ENCODE peak calls at places on chromosomes 5 and 9, in four cellular contexts. S is right atrium auricular region; V is activated CD8-positive, alpha-beta T cell treated with anti-CD3 and anti-CD28 coated beads for 36 hours; Q is stimulated activated CD4-positive, alpha-beta T cell treated with anti-CD3 and anti-CD28 coated beads, Interleukin-2, amount 100 ng/mL, for 24 hours. O is an unnamed sample.

GRCh38 chr9:14554866-14555265 is 138.4 kb downstream of the ZDHHC21 start:
- DNase-seq in V (no peak), S (no peak), Q (no peak), O (no peak)

GRCh38 chr5:187617-188451 is 3.5 kb upstream of the LRRC14B start:
- DNase-seq in Q (no peak), S (no peak), V (no peak), O (no peak)

GRCh38 chr5:108763222-108763864 is 15.6 kb downstream of the FER start:
- DNase-seq in S (no peak), V (no peak), Q (no peak), O (no peak)

GRCh38 chr9:94912700-94913249 is 186.3 kb downstream of the AOPEP start:
- DNase-seq in S (peak), V (no peak), Q (no peak), O (no peak)

GRCh38 chr5:178330791-178331404 is 98.3 kb upstream of the PHYKPL start:
- DNase-seq in Q (no peak), V (peak), S (no peak), O (no peak)

GRCh38 chr9:69188975-69189374 is 14.9 kb downstream of the TJP2 start:
- DNase-seq in S (no peak), Q (no peak), V (no peak), O (no peak)

GRCh38 chr5:133932441-133933168 is 35.8 kb downstream of the C5orf15 start:
- DNase-seq in Q (no peak), V (no peak), S (no peak), O (no peak)

GRCh38 chr5:1103093-1103492 is 8.8 kb downstream of the SLC12A7 start:
- DNase-seq in Q (no peak), V (no peak), S (no peak), O (no peak)

GRCh38 chr9:129697111-129697955 is 31.9 kb downstream of the PRRX2 start:
- DNase-seq in V (peak), Q (peak), S (peak), O (peak)

GRCh38 chr9:111728617-111729366 is 65.9 kb downstream of the SHOC1 start:
- DNase-seq in V (no peak), S (no peak), Q (no peak), O (no peak)